ENCODE peak calls at places on chromosome 20, in seven cellular contexts. N is activated gamma-delta T cell treated with anti-CD3 and anti-CD28 coated beads, Interleukin-2, amount 50 U/mL, for 16 hours; T is SK-N-SH; Y is NCI-H345; Q is KBM-7; R is MV-4-11; G is endodermal cell. F is an unnamed sample.

GRCh38 chr20:48949304-48950170 is 28.0 kb downstream of the ARFGEF2 start:
- DNase-seq in Y (no peak), Q (peak), T (no peak), G (peak), N (no peak), R (no peak), F (no peak)

GRCh38 chr20:36988494-36988966 is 37.0 kb upstream of the SAMHD1 start:
- DNase-seq in Q (peak), N (no peak), R (peak), Y (peak), G (no peak), T (no peak), F (no peak)

GRCh38 chr20:53829086-53829703 is 235.6 kb upstream of the ZNF217 start:
- DNase-seq in R (peak), Q (peak), G (no peak), Y (no peak), N (no peak), T (no peak), F (no peak)

GRCh38 chr20:6008254-6008653 is 45.6 kb downstream of the LRRN4 start:
- DNase-seq in Y (no peak), N (no peak), T (no peak), Q (peak), G (no peak), R (peak), F (peak)

GRCh38 chr20:46186210-46186609 is 68.1 kb downstream of the CD40 start:
- DNase-seq in N (no peak), G (no peak), Y (no peak), Q (no peak), T (no peak), R (no peak), F (no peak)

GRCh38 chr20:54469293-54469692 is 6.1 kb upstream of the DOK5 start:
- DNase-seq in Q (no peak), Y (no peak), R (no peak), N (no peak), G (peak), T (no peak), F (no peak)

GRCh38 chr20:13996265-13996664 is 949 bp downstream of the MACROD2 start:
- DNase-seq in N (no peak), R (no peak), Q (no peak), T (no peak), Y (peak), G (no peak), F (peak)

GRCh38 chr20:46670585-46671584 is 18.4 kb downstream of the TP53RK start:
- DNase-seq in Q (no peak), Y (no peak), N (no peak), T (no peak), R (no peak), G (no peak), F (no peak)

GRCh38 chr20:39214778-39215177 is 252.6 kb downstream of the DHX35 start:
- DNase-seq in G (peak), R (no peak), N (no peak), T (peak), Q (no peak), Y (no peak), F (peak)

GRCh38 chr20:3758566-3758965 is 9.0 kb downstream of the ADISSP start:
- DNase-seq in Q (no peak), T (no peak), G (peak), N (no peak), Y (no peak), R (no peak), F (no peak)

GRCh38 chr20:62578294-62578897 is 63.9 kb upstream of the SLCO4A1 start:
- DNase-seq in T (peak), Q (peak), G (no peak), R (no peak), N (no peak), Y (no peak), F (no peak)

GRCh38 chr20:23361108-23361650 is 803 bp upstream of the GZF1 start:
- DNase-seq in Y (no peak), T (no peak), N (no peak), Q (no peak), R (no peak), G (no peak), F (no peak)

GRCh38 chr20:23136893-23137745 is 51.0 kb upstream of the CD93 start:
- DNase-seq in Q (no peak), T (no peak), R (no peak), Y (no peak), N (no peak), G (no peak), F (no peak)

GRCh38 chr20:38644588-38644987 is 43.0 kb downstream of the ARHGAP40 start:
- DNase-seq in R (no peak), T (no peak), Y (no peak), N (no peak), G (no peak), Q (no peak), F (no peak)

GRCh38 chr20:37240337-37241055 is 21.1 kb downstream of the GHRH start:
- DNase-seq in T (no peak), Q (no peak), G (no peak), R (no peak), N (no peak), Y (no peak), F (no peak)

GRCh38 chr20:50772418-50773185 is 22.3 kb upstream of the BCAS4 start:
- DNase-seq in Q (no peak), T (no peak), N (no peak), Y (no peak), G (peak), R (no peak), F (no peak)

GRCh38 chr20:18004389-18005031 is 35.7 kb downstream of the MGME1 start:
- DNase-seq in N (no peak), Y (no peak), G (no peak), R (no peak), Q (no peak), T (no peak), F (no peak)

GRCh38 chr20:17665756-17666155 is 16.3 kb downstream of the RRBP1 start:
- DNase-seq in Q (peak), G (no peak), R (no peak), T (no peak), N (no peak), Y (no peak), F (no peak)

GRCh38 chr20:33419140-33419974 is 18.0 kb upstream of the CDK5RAP1 start:
- DNase-seq in G (no peak), R (no peak), N (no peak), Q (no peak), Y (no peak), T (peak), F (no peak)

GRCh38 chr20:20076297-20077065 is 24.1 kb downstream of the CFAP61 start:
- DNase-seq in G (no peak), N (no peak), R (peak), Q (no peak), Y (no peak), T (no peak), F (peak)

GRCh38 chr20:36975085-36975829 is 23.7 kb upstream of the SAMHD1 start:
- DNase-seq in Y (no peak), G (no peak), R (no peak), Q (no peak), N (peak), T (no peak), F (no peak)